ENCODE peak calls at places on chromosomes 12 and 14, in six cellular contexts. S is ELR, M is ACHN, I is Ammon's horn, T is SJCRH30, P is NCI-H1092 treated with DMSO at 0.1 percent for 48 hours. J is an unnamed sample.

GRCh38 chr12:88052686-88053085 is 23.5 kb upstream of the C12orf50 start:
- DNase-seq in I (peak; percentile 74), P (peak; percentile 28), M (peak; percentile 67), S (peak; percentile 56), T (peak; percentile 48), J (peak; percentile 77)

GRCh38 chr12:124713041-124713435 is 145.6 kb upstream of the NCOR2 start:
- DNase-seq in S (peak; percentile 26), I (no peak), T (no peak), P (no peak), M (no peak), J (no peak)

GRCh38 chr12:46832084-46832704 is 6.4 kb upstream of the SLC38A4 start:
- DNase-seq in T (no peak), P (no peak), I (no peak), M (no peak), S (no peak), J (no peak)

GRCh38 chr12:40726366-40726765 is 34.1 kb downstream of the CNTN1 start:
- DNase-seq in P (no peak), T (peak; percentile 88), I (no peak), S (no peak), M (no peak), J (no peak)

GRCh38 chr12:75953312-75953906 is 78.2 kb downstream of the PHLDA1 start:
- DNase-seq in P (peak; percentile 28), T (no peak), I (peak; percentile 28), S (peak; percentile 79), M (peak; percentile 91), J (peak; percentile 96)

GRCh38 chr12:46385439-46385838 is 12.9 kb upstream of the SLC38A2 start:
- DNase-seq in T (no peak), S (peak; percentile 20), M (peak; percentile 24), I (no peak), P (no peak), J (no peak)

GRCh38 chr14:77067632-77068514 is 30.2 kb upstream of the CIPC start:
- DNase-seq in P (peak; percentile 71), I (peak; percentile 89), M (peak; percentile 63), S (peak; percentile 74), T (peak; percentile 70), J (peak; percentile 69)

GRCh38 chr14:60722836-60723217 is 1.3 kb downstream of the SIX4 start:
- DNase-seq in I (no peak), S (peak; percentile 47), M (no peak), P (no peak), T (peak; percentile 65), J (peak; percentile 39)

GRCh38 chr12:116143883-116144266 is 133.6 kb downstream of the MED13L start:
- DNase-seq in T (no peak), P (no peak), M (peak; percentile 62), I (no peak), S (peak; percentile 67), J (no peak)

GRCh38 chr14:102182190-102182589 is 42.5 kb downstream of the WDR20 start:
- DNase-seq in T (peak; percentile 77), P (no peak), S (peak; percentile 91), I (no peak), M (peak; percentile 24), J (peak; percentile 88)

GRCh38 chr14:22332671-22333407 is 256.2 kb downstream of the DAD1 start:
- DNase-seq in P (no peak), T (no peak), M (no peak), I (no peak), S (no peak), J (no peak)

GRCh38 chr12:48016373-48017020 is 12.2 kb upstream of the COL2A1 start:
- DNase-seq in I (no peak), M (no peak), P (no peak), T (no peak), S (no peak), J (no peak)

GRCh38 chr12:88247241-88247643 is 105.1 kb downstream of the TMTC3 start:
- DNase-seq in T (no peak), I (no peak), M (peak; percentile 69), P (no peak), S (peak; percentile 86), J (peak; percentile 16)

GRCh38 chr14:26621366-26621765 is 23.5 kb upstream of the NOVA1 start:
- DNase-seq in I (no peak), S (no peak), M (no peak), P (no peak), T (no peak), J (no peak)

GRCh38 chr12:52870361-52871290 is 21.8 kb upstream of the KRT78 start:
- DNase-seq in S (peak; percentile 74), I (peak; percentile 26), T (peak; percentile 69), M (peak; percentile 80), P (peak; percentile 44), J (no peak)

GRCh38 chr14:41925409-41925808 is 318.7 kb downstream of the LRFN5 start:
- DNase-seq in T (peak; percentile 50), I (peak; percentile 55), P (peak; percentile 65), S (peak; percentile 36), M (peak; percentile 32), J (peak; percentile 54)